ENCODE peak calls at places on chromosome 13, in four cellular contexts. One of them, this sample, is unnamed.

GRCh38 chr13:32894589-32895001 is 121.6 kb upstream of the KL start:
- DNase-seq in K562: no peak
- DNase-seq in GM12878: no peak
- DNase-seq in HepG2: no peak
- DNase-seq in this sample: no peak

GRCh38 chr13:93900735-93901134 is 578.7 kb downstream of the DCT start:
- DNase-seq in GM12878: no peak
- DNase-seq in HepG2: no peak
- DNase-seq in K562: no peak
- DNase-seq in this sample: no peak

GRCh38 chr13:48496796-48497195 is 36.1 kb downstream of the RCBTB2 start:
- DNase-seq in GM12878: no peak
- DNase-seq in HepG2: no peak
- DNase-seq in K562: no peak
- DNase-seq in this sample: no peak

GRCh38 chr13:112842343-112842856 is 126.6 kb upstream of the MCF2L start:
- DNase-seq in HepG2: no peak
- DNase-seq in GM12878: no peak
- DNase-seq in K562: no peak
- DNase-seq in this sample: no peak

GRCh38 chr13:27353166-27353583 is 71.2 kb upstream of the GTF3A start:
- DNase-seq in HepG2: peak; percentile 30
- DNase-seq in GM12878: peak; percentile 89
- DNase-seq in K562: no peak
- DNase-seq in this sample: no peak

GRCh38 chr13:99704390-99704789 is 203.1 kb downstream of the TM9SF2 start:
- DNase-seq in K562: no peak
- DNase-seq in GM12878: no peak
- DNase-seq in HepG2: no peak
- DNase-seq in this sample: no peak

GRCh38 chr13:100399455-100399854 is 189.1 kb downstream of the GGACT start:
- DNase-seq in GM12878: no peak
- DNase-seq in K562: no peak
- DNase-seq in HepG2: no peak
- DNase-seq in this sample: no peak

GRCh38 chr13:51674276-51674675 is 90.0 kb downstream of the WDFY2 start:
- DNase-seq in GM12878: no peak
- DNase-seq in HepG2: no peak
- DNase-seq in K562: no peak
- DNase-seq in this sample: peak; percentile 28

GRCh38 chr13:69474286-69474685 is 633.3 kb upstream of the ATXN8OS start:
- DNase-seq in GM12878: no peak
- DNase-seq in K562: no peak
- DNase-seq in HepG2: no peak
- DNase-seq in this sample: no peak

GRCh38 chr13:66265446-66265845 is 964.7 kb downstream of the PCDH9 start:
- DNase-seq in HepG2: no peak
- DNase-seq in K562: no peak
- DNase-seq in GM12878: no peak
- DNase-seq in this sample: no peak

GRCh38 chr13:80166352-80166751 is 174.6 kb downstream of the SPRY2 start:
- DNase-seq in HepG2: no peak
- DNase-seq in K562: no peak
- DNase-seq in GM12878: no peak
- DNase-seq in this sample: no peak

GRCh38 chr13:87677334-87678234 is 6.4 kb downstream of the SLITRK5 start:
- DNase-seq in K562: no peak
- DNase-seq in HepG2: peak; percentile 1
- DNase-seq in GM12878: no peak
- DNase-seq in this sample: peak; percentile 71

GRCh38 chr13:80036845-80037504 is 304.0 kb downstream of the SPRY2 start:
- DNase-seq in HepG2: no peak
- DNase-seq in K562: no peak
- DNase-seq in GM12878: no peak
- DNase-seq in this sample: no peak

GRCh38 chr13:101869553-101869952 is 417.1 kb downstream of the ITGBL1 start:
- DNase-seq in HepG2: no peak
- DNase-seq in GM12878: no peak
- DNase-seq in K562: no peak
- DNase-seq in this sample: no peak

GRCh38 chr13:99087954-99088491 is 110.2 kb upstream of the DOCK9 start:
- DNase-seq in K562: peak; percentile 34
- DNase-seq in HepG2: no peak
- DNase-seq in GM12878: no peak
- DNase-seq in this sample: peak; percentile 52

GRCh38 chr13:73879346-73880020 is 254.7 kb downstream of the KLF12 start:
- DNase-seq in K562: no peak
- DNase-seq in HepG2: no peak
- DNase-seq in GM12878: no peak
- DNase-seq in this sample: no peak

GRCh38 chr13:80093888-80094287 is 247.0 kb downstream of the SPRY2 start:
- DNase-seq in HepG2: no peak
- DNase-seq in K562: no peak
- DNase-seq in GM12878: no peak
- DNase-seq in this sample: no peak

GRCh38 chr13:23570099-23570926 is at the start of gene TNFRSF19:
- DNase-seq in GM12878: no peak
- DNase-seq in K562: peak; percentile 45
- DNase-seq in HepG2: peak; percentile 98
- DNase-seq in this sample: no peak

GRCh38 chr13:71290963-71291937 is 575.8 kb downstream of the DACH1 start:
- DNase-seq in GM12878: peak; percentile 71
- DNase-seq in K562: peak; percentile 2
- DNase-seq in HepG2: peak; percentile 66
- DNase-seq in this sample: no peak

GRCh38 chr13:27924529-27925141 is 4.8 kb downstream of the PDX1 start:
- DNase-seq in HepG2: no peak
- DNase-seq in GM12878: no peak
- DNase-seq in K562: no peak
- DNase-seq in this sample: peak; percentile 30

GRCh38 chr13:112768795-112769411 is 79.1 kb downstream of the ATP11A start:
- DNase-seq in GM12878: peak; percentile 30
- DNase-seq in K562: no peak
- DNase-seq in HepG2: no peak
- DNase-seq in this sample: no peak

GRCh38 chr13:80716610-80717081 is 375.7 kb upstream of the SPRY2 start:
- DNase-seq in GM12878: no peak
- DNase-seq in K562: peak; percentile 23
- DNase-seq in HepG2: no peak
- DNase-seq in this sample: no peak

GRCh38 chr13:53151692-53152421 is 123.2 kb downstream of the OLFM4 start:
- DNase-seq in K562: peak; percentile 54
- DNase-seq in HepG2: peak; percentile 43
- DNase-seq in GM12878: peak; percentile 32
- DNase-seq in this sample: peak; percentile 71

GRCh38 chr13:80454245-80454644 is 113.3 kb upstream of the SPRY2 start:
- DNase-seq in GM12878: peak; percentile 34
- DNase-seq in HepG2: no peak
- DNase-seq in K562: no peak
- DNase-seq in this sample: no peak

GRCh38 chr13:27309967-27310598 is 39.5 kb downstream of the RASL11A start:
- DNase-seq in HepG2: no peak
- DNase-seq in GM12878: no peak
- DNase-seq in K562: no peak
- DNase-seq in this sample: no peak

GRCh38 chr13:75908137-75908536 is 272.0 kb downstream of the LMO7 start:
- DNase-seq in K562: no peak
- DNase-seq in HepG2: no peak
- DNase-seq in GM12878: no peak
- DNase-seq in this sample: no peak

GRCh38 chr13:111153977-111154332 is 38.8 kb downstream of the ARHGEF7 start:
- DNase-seq in HepG2: peak; percentile 38
- DNase-seq in K562: peak; percentile 45
- DNase-seq in GM12878: no peak
- DNase-seq in this sample: no peak

GRCh38 chr13:99971576-99972189 is at the start of gene ZIC5:
- DNase-seq in GM12878: no peak
- DNase-seq in HepG2: no peak
- DNase-seq in K562: no peak
- DNase-seq in this sample: peak; percentile 94

GRCh38 chr13:62483774-62484173 is 1068.1 kb upstream of the PCDH20 start:
- DNase-seq in K562: no peak
- DNase-seq in GM12878: no peak
- DNase-seq in HepG2: no peak
- DNase-seq in this sample: no peak

DNA sequence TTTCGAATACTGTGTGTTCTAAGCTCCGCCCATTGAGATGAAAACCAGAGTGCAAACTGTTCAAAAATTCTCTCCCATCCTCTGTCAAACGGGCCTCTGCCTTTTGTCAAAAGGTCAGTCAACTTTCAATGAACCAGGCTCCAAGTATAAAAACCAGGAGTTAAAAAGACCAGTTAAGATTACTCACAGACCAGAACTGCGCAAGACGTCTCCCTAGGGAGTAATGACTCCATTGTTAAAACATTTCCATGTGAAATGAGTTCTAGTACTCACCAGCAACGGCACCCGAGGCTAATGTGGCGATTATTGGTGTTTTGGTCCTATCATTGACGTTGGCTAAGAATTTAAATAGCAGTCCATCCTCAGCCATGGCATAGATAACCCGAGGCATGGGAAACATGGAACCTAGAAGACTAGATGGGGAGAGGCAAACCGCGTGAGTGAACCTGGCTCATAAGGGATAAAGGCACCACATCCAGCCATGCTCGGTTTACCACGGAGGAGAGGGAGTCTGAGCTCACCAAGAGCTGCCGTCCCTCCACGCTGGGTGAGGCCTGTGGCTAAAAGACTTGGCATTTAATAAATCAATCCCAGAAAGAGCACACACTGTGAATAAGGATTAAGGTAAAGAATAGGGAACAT is 73.3 kb downstream of the SLC7A1 start:
- DNase-seq in K562: no peak
- DNase-seq in HepG2: no peak
- DNase-seq in GM12878: no peak
- DNase-seq in this sample: no peak
- TF ChIP-seq ATF3 in K562: no peak
- TF ChIP-seq ATF3 in HepG2: no peak
- TF ChIP-seq ATF3 in GM12878: no peak
- TF ChIP-seq ATF3 in this sample: no peak

GRCh38 chr13:46778879-46779278 is 18.1 kb downstream of the ESD start:
- DNase-seq in HepG2: no peak
- DNase-seq in K562: no peak
- DNase-seq in GM12878: no peak
- DNase-seq in this sample: no peak
- TF ChIP-seq MAX in HepG2: no peak
- TF ChIP-seq MAX in K562: no peak
- TF ChIP-seq MAX in GM12878: no peak
- TF ChIP-seq MAX in this sample: no peak

GRCh38 chr13:106205871-106206270 is 329.6 kb downstream of the EFNB2 start:
- DNase-seq in HepG2: no peak
- DNase-seq in K562: no peak
- DNase-seq in GM12878: no peak
- DNase-seq in this sample: no peak
- TF ChIP-seq ETV6 in HepG2: no peak
- TF ChIP-seq ETV6 in K562: no peak
- TF ChIP-seq ETV6 in GM12878: no peak
- TF ChIP-seq ETV6 in this sample: no peak

DNA sequence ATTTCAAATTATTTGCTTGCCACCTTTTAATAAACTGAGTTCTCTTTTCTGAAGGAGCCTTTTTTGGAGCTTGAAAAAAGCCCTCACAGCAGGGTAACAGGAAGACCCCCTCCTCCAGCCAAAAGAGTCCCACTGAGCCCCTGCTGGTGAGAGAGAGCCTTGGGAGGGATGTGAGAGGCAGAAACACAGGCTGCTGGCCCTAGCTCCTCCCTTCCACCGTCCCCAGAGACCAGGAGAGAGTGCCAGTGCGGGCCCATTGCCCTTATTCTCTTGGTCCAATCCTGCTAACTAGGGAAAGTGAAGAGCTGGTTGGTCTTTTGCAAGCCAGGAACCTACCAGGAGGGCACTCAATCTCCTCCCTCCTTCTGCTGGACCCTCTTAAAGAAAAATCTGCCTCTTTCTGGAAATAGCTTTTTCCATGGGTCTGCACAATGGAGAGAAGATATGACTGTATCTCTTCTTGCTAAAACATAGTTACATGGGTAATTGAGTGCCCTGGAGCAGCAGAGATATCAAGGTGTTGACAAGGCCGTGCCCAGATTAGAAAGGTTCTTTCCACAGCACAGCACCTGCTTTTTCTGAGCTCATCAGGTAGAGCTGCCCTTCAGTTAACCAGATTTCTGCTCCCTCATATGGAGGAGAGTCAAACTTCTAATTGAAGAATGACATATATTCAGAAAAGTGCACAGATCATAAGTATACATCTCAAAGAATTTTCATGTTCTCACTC is 113.9 kb downstream of the LRCH1 start:
- DNase-seq in K562: no peak
- DNase-seq in GM12878: no peak
- DNase-seq in HepG2: no peak
- DNase-seq in this sample: peak; percentile 58
- TF ChIP-seq ATF3 in K562: no peak
- TF ChIP-seq ATF3 in GM12878: no peak
- TF ChIP-seq ATF3 in HepG2: no peak
- TF ChIP-seq ATF3 in this sample: no peak

DNA sequence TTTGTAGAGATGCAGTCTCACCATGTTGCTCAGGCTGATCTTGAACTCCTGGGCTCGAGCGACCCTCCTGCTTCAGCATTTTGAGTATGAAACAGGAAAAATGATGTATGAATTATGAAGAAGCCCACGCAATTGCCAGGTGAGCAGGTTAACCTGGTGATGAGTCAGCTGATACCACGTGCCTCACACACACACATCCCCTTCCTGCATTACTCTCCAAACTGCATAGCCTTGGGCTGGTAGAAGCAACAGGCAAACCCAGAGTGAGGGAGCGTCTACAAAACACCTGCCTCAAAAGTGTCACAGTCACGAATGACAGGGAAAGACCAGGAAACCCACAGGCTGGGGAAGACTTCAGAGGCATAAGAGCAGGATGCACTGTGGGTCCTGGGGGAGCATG is 192.8 kb upstream of the IRS2 start:
- DNase-seq in HepG2: no peak
- DNase-seq in K562: no peak
- DNase-seq in GM12878: no peak
- DNase-seq in this sample: no peak
- TF ChIP-seq MAX in HepG2: no peak
- TF ChIP-seq MAX in K562: no peak
- TF ChIP-seq MAX in GM12878: no peak
- TF ChIP-seq MAX in this sample: no peak

DNA sequence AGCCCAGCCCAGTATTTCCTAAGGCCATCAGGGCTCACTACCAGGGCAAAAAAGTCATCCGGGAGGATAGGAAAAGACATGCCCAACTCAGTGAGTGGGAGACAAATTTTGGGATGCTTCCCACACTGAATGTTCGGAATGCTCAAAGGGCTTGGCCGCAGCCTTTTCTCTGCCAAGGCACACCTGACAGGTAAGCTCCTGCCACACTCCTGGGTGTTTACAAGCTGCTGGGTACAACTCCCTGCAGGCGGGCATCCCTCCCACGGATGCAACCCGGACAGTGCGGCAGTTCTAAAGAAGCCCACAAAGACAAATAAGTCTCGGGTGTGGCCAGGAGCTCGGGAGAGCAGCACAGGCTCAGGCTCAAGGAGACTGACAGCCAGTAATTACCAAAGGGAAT is 28.1 kb downstream of the SLC7A1 start:
- DNase-seq in HepG2: no peak
- DNase-seq in K562: no peak
- DNase-seq in GM12878: no peak
- DNase-seq in this sample: no peak
- TF ChIP-seq ETV6 in HepG2: no peak
- TF ChIP-seq ETV6 in K562: no peak
- TF ChIP-seq ETV6 in GM12878: no peak
- TF ChIP-seq ETV6 in this sample: no peak